ENCODE peak calls at places on chromosomes 11 and 22, in eight cellular contexts. One of them, this sample, is unnamed.

GRCh38 chr11:127412234-127412633 is 411.7 kb upstream of the KIRREL3 start:
- DNase-seq in progenitor cell of endocrine pancreas: no peak
- DNase-seq in MCF 10A: no peak
- DNase-seq in gastrocnemius medialis: no peak
- DNase-seq in PC-3: no peak
- DNase-seq in D721Med: no peak
- DNase-seq in NCI-H345: no peak
- DNase-seq in psoas muscle: no peak
- DNase-seq in this sample: no peak

GRCh38 chr11:98107736-98108135 is 913.0 kb upstream of the CNTN5 start:
- DNase-seq in progenitor cell of endocrine pancreas: no peak
- DNase-seq in MCF 10A: no peak
- DNase-seq in gastrocnemius medialis: no peak
- DNase-seq in PC-3: no peak
- DNase-seq in D721Med: no peak
- DNase-seq in NCI-H345: peak; percentile 76
- DNase-seq in psoas muscle: no peak
- DNase-seq in this sample: no peak

GRCh38 chr11:14538271-14538925 is 18.2 kb upstream of the PSMA1 start:
- DNase-seq in progenitor cell of endocrine pancreas: no peak
- DNase-seq in MCF 10A: no peak
- DNase-seq in gastrocnemius medialis: no peak
- DNase-seq in PC-3: no peak
- DNase-seq in D721Med: no peak
- DNase-seq in NCI-H345: no peak
- DNase-seq in psoas muscle: no peak
- DNase-seq in this sample: no peak

GRCh38 chr22:35174398-35174797 is 82.9 kb upstream of the HMGXB4 start:
- DNase-seq in progenitor cell of endocrine pancreas: no peak
- DNase-seq in MCF 10A: no peak
- DNase-seq in gastrocnemius medialis: no peak
- DNase-seq in PC-3: no peak
- DNase-seq in D721Med: no peak
- DNase-seq in NCI-H345: no peak
- DNase-seq in psoas muscle: no peak
- DNase-seq in this sample: no peak

GRCh38 chr22:39622881-39623367 is 52.4 kb downstream of the CACNA1I start:
- DNase-seq in progenitor cell of endocrine pancreas: peak; percentile 63
- DNase-seq in MCF 10A: peak; percentile 54
- DNase-seq in gastrocnemius medialis: peak; percentile 31
- DNase-seq in PC-3: peak; percentile 36
- DNase-seq in D721Med: no peak
- DNase-seq in NCI-H345: peak; percentile 9
- DNase-seq in psoas muscle: peak; percentile 86
- DNase-seq in this sample: peak; percentile 56

GRCh38 chr22:37906364-37907008 is 389 bp downstream of the MICALL1 start:
- DNase-seq in progenitor cell of endocrine pancreas: no peak
- DNase-seq in MCF 10A: no peak
- DNase-seq in gastrocnemius medialis: no peak
- DNase-seq in PC-3: no peak
- DNase-seq in D721Med: no peak
- DNase-seq in NCI-H345: no peak
- DNase-seq in psoas muscle: peak; percentile 59
- DNase-seq in this sample: peak; percentile 29

GRCh38 chr11:8093931-8094575 is 13.0 kb downstream of the TUB start:
- DNase-seq in progenitor cell of endocrine pancreas: no peak
- DNase-seq in MCF 10A: no peak
- DNase-seq in gastrocnemius medialis: no peak
- DNase-seq in PC-3: no peak
- DNase-seq in D721Med: no peak
- DNase-seq in NCI-H345: no peak
- DNase-seq in psoas muscle: no peak
- DNase-seq in this sample: no peak

GRCh38 chr11:67120881-67121710 is 2.0 kb downstream of the KDM2A start:
- DNase-seq in progenitor cell of endocrine pancreas: no peak
- DNase-seq in MCF 10A: peak; percentile 54
- DNase-seq in gastrocnemius medialis: no peak
- DNase-seq in PC-3: peak; percentile 43
- DNase-seq in D721Med: no peak
- DNase-seq in NCI-H345: no peak
- DNase-seq in psoas muscle: no peak
- DNase-seq in this sample: no peak

GRCh38 chr11:73177380-73178091 is 35.4 kb upstream of the FCHSD2 start:
- DNase-seq in progenitor cell of endocrine pancreas: no peak
- DNase-seq in MCF 10A: no peak
- DNase-seq in gastrocnemius medialis: no peak
- DNase-seq in PC-3: peak; percentile 46
- DNase-seq in D721Med: no peak
- DNase-seq in NCI-H345: no peak
- DNase-seq in psoas muscle: peak; percentile 66
- DNase-seq in this sample: no peak

GRCh38 chr11:69102732-69103615 is 52.8 kb upstream of the SMIM38 start:
- DNase-seq in progenitor cell of endocrine pancreas: no peak
- DNase-seq in MCF 10A: no peak
- DNase-seq in gastrocnemius medialis: no peak
- DNase-seq in PC-3: peak; percentile 34
- DNase-seq in D721Med: no peak
- DNase-seq in NCI-H345: no peak
- DNase-seq in psoas muscle: peak; percentile 45
- DNase-seq in this sample: no peak

GRCh38 chr22:47609653-47610052 is 847.2 kb downstream of the TBC1D22A start:
- DNase-seq in progenitor cell of endocrine pancreas: no peak
- DNase-seq in MCF 10A: no peak
- DNase-seq in gastrocnemius medialis: no peak
- DNase-seq in PC-3: no peak
- DNase-seq in D721Med: no peak
- DNase-seq in NCI-H345: no peak
- DNase-seq in psoas muscle: peak; percentile 28
- DNase-seq in this sample: no peak

GRCh38 chr11:27812341-27812740 is 112.1 kb upstream of the BDNF start:
- DNase-seq in progenitor cell of endocrine pancreas: no peak
- DNase-seq in MCF 10A: no peak
- DNase-seq in gastrocnemius medialis: no peak
- DNase-seq in PC-3: no peak
- DNase-seq in D721Med: no peak
- DNase-seq in NCI-H345: no peak
- DNase-seq in psoas muscle: no peak
- DNase-seq in this sample: no peak

GRCh38 chr11:1925373-1926155 is 6.1 kb downstream of the TNNT3 start:
- DNase-seq in progenitor cell of endocrine pancreas: no peak
- DNase-seq in MCF 10A: no peak
- DNase-seq in gastrocnemius medialis: no peak
- DNase-seq in PC-3: no peak
- DNase-seq in D721Med: no peak
- DNase-seq in NCI-H345: no peak
- DNase-seq in psoas muscle: peak; percentile 46
- DNase-seq in this sample: no peak

GRCh38 chr11:95593101-95593500 is 196.5 kb downstream of the FAM76B start:
- DNase-seq in progenitor cell of endocrine pancreas: no peak
- DNase-seq in MCF 10A: peak; percentile 5
- DNase-seq in gastrocnemius medialis: no peak
- DNase-seq in PC-3: no peak
- DNase-seq in D721Med: no peak
- DNase-seq in NCI-H345: no peak
- DNase-seq in psoas muscle: no peak
- DNase-seq in this sample: no peak

GRCh38 chr22:33192156-33192555 is 134.0 kb upstream of the SYN3 start:
- DNase-seq in progenitor cell of endocrine pancreas: no peak
- DNase-seq in MCF 10A: no peak
- DNase-seq in gastrocnemius medialis: no peak
- DNase-seq in PC-3: no peak
- DNase-seq in D721Med: no peak
- DNase-seq in NCI-H345: no peak
- DNase-seq in psoas muscle: no peak
- DNase-seq in this sample: no peak

GRCh38 chr11:33064033-33064825 is 24.9 kb downstream of the TCP11L1 start:
- DNase-seq in progenitor cell of endocrine pancreas: no peak
- DNase-seq in MCF 10A: no peak
- DNase-seq in gastrocnemius medialis: no peak
- DNase-seq in PC-3: no peak
- DNase-seq in D721Med: no peak
- DNase-seq in NCI-H345: no peak
- DNase-seq in psoas muscle: no peak
- DNase-seq in this sample: no peak

This sample was measured in DND-41.